ENCODE peak calls at places on chromosome 17, in nine cellular contexts. One of them, this sample, is unnamed.

GRCh38 chr17:951388-952132 is 28.0 kb downstream of the NXN start:
- DNase-seq in body of pancreas: peak
- DNase-seq in A549: peak
- DNase-seq in effector memory CD4-positive, alpha-beta T cell: no peak
- DNase-seq in cardiac fibroblast: peak
- DNase-seq in colonic mucosa: no peak
- DNase-seq in DND-41: no peak
- DNase-seq in astrocyte of the spinal cord: peak
- DNase-seq in bronchial epithelial cell: peak
- DNase-seq in this sample: peak

GRCh38 chr17:27535178-27535928 is 79.1 kb downstream of the KSR1 start:
- DNase-seq in astrocyte of the spinal cord: peak
- DNase-seq in bronchial epithelial cell: no peak
- DNase-seq in A549: no peak
- DNase-seq in DND-41: no peak
- DNase-seq in colonic mucosa: peak
- DNase-seq in cardiac fibroblast: no peak
- DNase-seq in effector memory CD4-positive, alpha-beta T cell: no peak
- DNase-seq in body of pancreas: no peak
- DNase-seq in this sample: no peak

GRCh38 chr17:32451879-32452278 is 7.6 kb downstream of the PSMD11 start:
- DNase-seq in A549: no peak
- DNase-seq in DND-41: no peak
- DNase-seq in colonic mucosa: no peak
- DNase-seq in astrocyte of the spinal cord: no peak
- DNase-seq in body of pancreas: no peak
- DNase-seq in bronchial epithelial cell: no peak
- DNase-seq in cardiac fibroblast: no peak
- DNase-seq in effector memory CD4-positive, alpha-beta T cell: no peak
- DNase-seq in this sample: no peak

GRCh38 chr17:53619025-53619424 is 203.7 kb upstream of the KIF2B start:
- DNase-seq in effector memory CD4-positive, alpha-beta T cell: no peak
- DNase-seq in body of pancreas: no peak
- DNase-seq in bronchial epithelial cell: no peak
- DNase-seq in astrocyte of the spinal cord: no peak
- DNase-seq in A549: no peak
- DNase-seq in colonic mucosa: no peak
- DNase-seq in DND-41: no peak
- DNase-seq in cardiac fibroblast: no peak
- DNase-seq in this sample: no peak

GRCh38 chr17:46108550-46109110 is 84.6 kb downstream of the KANSL1 start:
- DNase-seq in bronchial epithelial cell: no peak
- DNase-seq in astrocyte of the spinal cord: no peak
- DNase-seq in A549: no peak
- DNase-seq in cardiac fibroblast: no peak
- DNase-seq in DND-41: no peak
- DNase-seq in colonic mucosa: peak
- DNase-seq in effector memory CD4-positive, alpha-beta T cell: no peak
- DNase-seq in body of pancreas: no peak
- DNase-seq in this sample: peak

GRCh38 chr17:12996941-12997340 is 20.9 kb downstream of the ELAC2 start:
- DNase-seq in bronchial epithelial cell: no peak
- DNase-seq in colonic mucosa: no peak
- DNase-seq in effector memory CD4-positive, alpha-beta T cell: no peak
- DNase-seq in body of pancreas: no peak
- DNase-seq in astrocyte of the spinal cord: no peak
- DNase-seq in cardiac fibroblast: no peak
- DNase-seq in A549: no peak
- DNase-seq in DND-41: no peak
- DNase-seq in this sample: no peak

GRCh38 chr17:74276051-74276476 is 2.0 kb downstream of the DNAI2 start:
- DNase-seq in colonic mucosa: no peak
- DNase-seq in cardiac fibroblast: no peak
- DNase-seq in DND-41: no peak
- DNase-seq in astrocyte of the spinal cord: no peak
- DNase-seq in body of pancreas: no peak
- DNase-seq in effector memory CD4-positive, alpha-beta T cell: no peak
- DNase-seq in A549: no peak
- DNase-seq in bronchial epithelial cell: no peak
- DNase-seq in this sample: no peak

GRCh38 chr17:56819431-56820145 is 14.1 kb downstream of the C17orf67 start:
- DNase-seq in body of pancreas: peak
- DNase-seq in bronchial epithelial cell: peak
- DNase-seq in cardiac fibroblast: peak
- DNase-seq in astrocyte of the spinal cord: peak
- DNase-seq in effector memory CD4-positive, alpha-beta T cell: peak
- DNase-seq in colonic mucosa: peak
- DNase-seq in A549: peak
- DNase-seq in DND-41: peak
- DNase-seq in this sample: peak

GRCh38 chr17:19986941-19987714 is 9.5 kb upstream of the AKAP10 start:
- DNase-seq in cardiac fibroblast: no peak
- DNase-seq in astrocyte of the spinal cord: no peak
- DNase-seq in DND-41: no peak
- DNase-seq in effector memory CD4-positive, alpha-beta T cell: no peak
- DNase-seq in body of pancreas: no peak
- DNase-seq in colonic mucosa: no peak
- DNase-seq in A549: no peak
- DNase-seq in bronchial epithelial cell: peak
- DNase-seq in this sample: peak

GRCh38 chr17:58189436-58190146 is 2.9 kb upstream of the EPX start:
- DNase-seq in effector memory CD4-positive, alpha-beta T cell: no peak
- DNase-seq in cardiac fibroblast: peak
- DNase-seq in A549: peak
- DNase-seq in DND-41: no peak
- DNase-seq in body of pancreas: peak
- DNase-seq in astrocyte of the spinal cord: peak
- DNase-seq in bronchial epithelial cell: peak
- DNase-seq in colonic mucosa: no peak
- DNase-seq in this sample: peak

GRCh38 chr17:17933775-17934174 is 38.4 kb downstream of the TOM1L2 start:
- DNase-seq in colonic mucosa: no peak
- DNase-seq in effector memory CD4-positive, alpha-beta T cell: no peak
- DNase-seq in cardiac fibroblast: no peak
- DNase-seq in DND-41: no peak
- DNase-seq in bronchial epithelial cell: no peak
- DNase-seq in body of pancreas: no peak
- DNase-seq in A549: no peak
- DNase-seq in astrocyte of the spinal cord: no peak
- DNase-seq in this sample: no peak

GRCh38 chr17:17635126-17635525 is 43.6 kb upstream of the PEMT start:
- DNase-seq in bronchial epithelial cell: no peak
- DNase-seq in cardiac fibroblast: no peak
- DNase-seq in colonic mucosa: no peak
- DNase-seq in effector memory CD4-positive, alpha-beta T cell: no peak
- DNase-seq in body of pancreas: no peak
- DNase-seq in A549: no peak
- DNase-seq in astrocyte of the spinal cord: no peak
- DNase-seq in DND-41: no peak
- DNase-seq in this sample: no peak

GRCh38 chr17:21183468-21183867 is 30.5 kb downstream of the TMEM11 start:
- DNase-seq in cardiac fibroblast: no peak
- DNase-seq in A549: no peak
- DNase-seq in colonic mucosa: no peak
- DNase-seq in DND-41: no peak
- DNase-seq in astrocyte of the spinal cord: no peak
- DNase-seq in effector memory CD4-positive, alpha-beta T cell: no peak
- DNase-seq in bronchial epithelial cell: no peak
- DNase-seq in body of pancreas: no peak
- DNase-seq in this sample: no peak

GRCh38 chr17:66426397-66427033 is 124.1 kb downstream of the PRKCA start:
- DNase-seq in A549: no peak
- DNase-seq in DND-41: peak
- DNase-seq in body of pancreas: peak
- DNase-seq in effector memory CD4-positive, alpha-beta T cell: no peak
- DNase-seq in colonic mucosa: peak
- DNase-seq in cardiac fibroblast: peak
- DNase-seq in bronchial epithelial cell: no peak
- DNase-seq in astrocyte of the spinal cord: no peak
- DNase-seq in this sample: peak

GRCh38 chr17:62723842-62724241 is 84.3 kb downstream of the MARCHF10 start:
- DNase-seq in bronchial epithelial cell: no peak
- DNase-seq in colonic mucosa: no peak
- DNase-seq in effector memory CD4-positive, alpha-beta T cell: no peak
- DNase-seq in astrocyte of the spinal cord: no peak
- DNase-seq in cardiac fibroblast: peak
- DNase-seq in DND-41: no peak
- DNase-seq in A549: no peak
- DNase-seq in body of pancreas: no peak
- DNase-seq in this sample: no peak

GRCh38 chr17:35747540-35748017 is 5.5 kb downstream of the GAS2L2 start:
- DNase-seq in astrocyte of the spinal cord: peak
- DNase-seq in cardiac fibroblast: peak
- DNase-seq in A549: peak
- DNase-seq in bronchial epithelial cell: peak
- DNase-seq in body of pancreas: peak
- DNase-seq in DND-41: peak
- DNase-seq in effector memory CD4-positive, alpha-beta T cell: peak
- DNase-seq in colonic mucosa: peak
- DNase-seq in this sample: peak
- H3K4me3 ChIP-seq in astrocyte of the spinal cord: no peak
- H3K4me3 ChIP-seq in cardiac fibroblast: no peak
- H3K4me3 ChIP-seq in A549: no peak
- H3K4me3 ChIP-seq in bronchial epithelial cell: no peak
- H3K4me3 ChIP-seq in body of pancreas: no peak
- H3K4me3 ChIP-seq in DND-41: no peak
- H3K4me3 ChIP-seq in effector memory CD4-positive, alpha-beta T cell: no peak
- H3K4me3 ChIP-seq in colonic mucosa: no peak
- H3K4me3 ChIP-seq in this sample: no peak

GRCh38 chr17:78976907-78977680 is 2.6 kb downstream of the LGALS3BP start:
- DNase-seq in bronchial epithelial cell: no peak
- DNase-seq in cardiac fibroblast: no peak
- DNase-seq in colonic mucosa: no peak
- DNase-seq in body of pancreas: no peak
- DNase-seq in effector memory CD4-positive, alpha-beta T cell: no peak
- DNase-seq in astrocyte of the spinal cord: no peak
- DNase-seq in DND-41: no peak
- DNase-seq in A549: no peak
- DNase-seq in this sample: no peak

GRCh38 chr17:78979780-78980623 is at the start of gene LGALS3BP:
- DNase-seq in A549: peak
- DNase-seq in bronchial epithelial cell: peak
- DNase-seq in effector memory CD4-positive, alpha-beta T cell: no peak
- DNase-seq in colonic mucosa: peak
- DNase-seq in astrocyte of the spinal cord: peak
- DNase-seq in body of pancreas: peak
- DNase-seq in cardiac fibroblast: peak
- DNase-seq in DND-41: peak
- DNase-seq in this sample: peak

GRCh38 chr17:78977681-78977943 is 2.1 kb downstream of the LGALS3BP start:
- DNase-seq in astrocyte of the spinal cord: no peak
- DNase-seq in effector memory CD4-positive, alpha-beta T cell: no peak
- DNase-seq in body of pancreas: no peak
- DNase-seq in bronchial epithelial cell: no peak
- DNase-seq in colonic mucosa: no peak
- DNase-seq in DND-41: no peak
- DNase-seq in A549: no peak
- DNase-seq in cardiac fibroblast: no peak
- DNase-seq in this sample: no peak

GRCh38 chr17:78980624-78980972 is 875 bp upstream of the LGALS3BP start:
- DNase-seq in effector memory CD4-positive, alpha-beta T cell: no peak
- DNase-seq in astrocyte of the spinal cord: no peak
- DNase-seq in A549: no peak
- DNase-seq in bronchial epithelial cell: no peak
- DNase-seq in colonic mucosa: no peak
- DNase-seq in body of pancreas: no peak
- DNase-seq in cardiac fibroblast: no peak
- DNase-seq in DND-41: no peak
- DNase-seq in this sample: no peak

DNA sequence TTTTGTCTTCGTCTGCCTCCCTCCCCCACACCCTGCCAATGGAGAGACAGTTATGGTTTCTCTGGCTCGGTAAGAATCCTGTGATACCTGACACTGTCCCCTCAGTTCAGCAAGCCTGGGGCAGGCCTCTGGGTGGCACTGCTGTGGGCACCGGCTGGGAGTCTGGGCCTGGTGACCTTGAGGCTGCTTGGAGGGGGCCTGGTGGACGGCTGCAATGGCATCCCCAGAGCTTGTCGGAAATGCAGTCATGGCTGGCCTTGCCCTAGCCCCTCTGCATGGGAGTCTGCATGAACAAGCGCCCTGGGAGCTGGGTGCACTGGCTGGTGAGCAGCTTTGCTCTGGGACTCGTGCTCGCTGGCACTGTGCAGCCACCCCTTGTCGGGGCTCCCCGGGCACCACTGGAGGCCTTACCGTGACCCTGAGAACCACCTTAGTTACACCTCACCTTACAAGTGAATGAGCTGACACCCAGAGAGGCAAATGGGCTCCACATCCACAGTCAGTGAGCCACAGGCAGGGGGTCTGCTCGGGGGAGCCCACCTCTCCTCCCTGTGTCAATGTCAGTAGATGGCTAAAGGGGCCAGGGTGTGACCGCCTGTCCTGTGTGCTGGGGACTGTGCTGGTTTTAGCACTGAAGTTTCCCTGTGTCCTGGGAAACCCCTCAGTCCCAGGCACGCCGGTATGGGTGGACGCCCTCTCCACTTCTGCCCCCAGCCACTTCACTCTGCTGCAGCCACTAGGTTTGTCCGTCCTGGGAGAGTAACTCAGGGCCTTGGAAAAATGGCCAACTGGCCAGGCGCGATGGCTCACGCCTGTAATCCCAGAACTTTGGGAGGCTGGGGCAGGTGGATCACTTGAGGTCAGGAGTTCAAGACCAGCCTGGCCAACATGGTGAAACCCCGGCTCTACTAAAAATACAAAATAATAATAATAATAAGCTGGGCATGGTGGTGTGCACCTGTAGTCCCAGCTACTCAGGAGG is 1.4 kb downstream of the LGALS3BP start:
- DNase-seq in colonic mucosa: no peak
- DNase-seq in bronchial epithelial cell: no peak
- DNase-seq in astrocyte of the spinal cord: no peak
- DNase-seq in A549: no peak
- DNase-seq in DND-41: no peak
- DNase-seq in cardiac fibroblast: no peak
- DNase-seq in effector memory CD4-positive, alpha-beta T cell: no peak
- DNase-seq in body of pancreas: peak
- DNase-seq in this sample: no peak
- H3K4me3 ChIP-seq in colonic mucosa: peak
- H3K4me3 ChIP-seq in bronchial epithelial cell: no peak
- H3K4me3 ChIP-seq in astrocyte of the spinal cord: no peak
- H3K4me3 ChIP-seq in A549: no peak
- H3K4me3 ChIP-seq in DND-41: peak
- H3K4me3 ChIP-seq in cardiac fibroblast: peak
- H3K4me3 ChIP-seq in effector memory CD4-positive, alpha-beta T cell: no peak
- H3K4me3 ChIP-seq in body of pancreas: no peak
- H3K4me3 ChIP-seq in this sample: no peak

GRCh38 chr17:76709077-76709950 is 1.5 kb downstream of the MXRA7 start:
- DNase-seq in DND-41: no peak
- DNase-seq in colonic mucosa: peak
- DNase-seq in bronchial epithelial cell: peak
- DNase-seq in cardiac fibroblast: peak
- DNase-seq in astrocyte of the spinal cord: peak
- DNase-seq in effector memory CD4-positive, alpha-beta T cell: no peak
- DNase-seq in body of pancreas: peak
- DNase-seq in A549: no peak
- DNase-seq in this sample: peak
- H3K4me3 ChIP-seq in DND-41: no peak
- H3K4me3 ChIP-seq in colonic mucosa: peak
- H3K4me3 ChIP-seq in bronchial epithelial cell: peak
- H3K4me3 ChIP-seq in cardiac fibroblast: peak
- H3K4me3 ChIP-seq in astrocyte of the spinal cord: peak
- H3K4me3 ChIP-seq in effector memory CD4-positive, alpha-beta T cell: no peak
- H3K4me3 ChIP-seq in body of pancreas: no peak
- H3K4me3 ChIP-seq in A549: peak
- H3K4me3 ChIP-seq in this sample: peak

GRCh38 chr17:42456223-42457106 is 2.2 kb upstream of the ATP6V0A1 start:
- DNase-seq in DND-41: peak
- DNase-seq in colonic mucosa: no peak
- DNase-seq in bronchial epithelial cell: peak
- DNase-seq in cardiac fibroblast: peak
- DNase-seq in astrocyte of the spinal cord: peak
- DNase-seq in effector memory CD4-positive, alpha-beta T cell: no peak
- DNase-seq in body of pancreas: no peak
- DNase-seq in A549: no peak
- DNase-seq in this sample: peak
- H3K4me3 ChIP-seq in DND-41: no peak
- H3K4me3 ChIP-seq in colonic mucosa: no peak
- H3K4me3 ChIP-seq in bronchial epithelial cell: no peak
- H3K4me3 ChIP-seq in cardiac fibroblast: peak
- H3K4me3 ChIP-seq in astrocyte of the spinal cord: no peak
- H3K4me3 ChIP-seq in effector memory CD4-positive, alpha-beta T cell: peak
- H3K4me3 ChIP-seq in body of pancreas: no peak
- H3K4me3 ChIP-seq in A549: no peak
- H3K4me3 ChIP-seq in this sample: no peak